ENCODE peak calls at places on chromosomes 13 and 19, in four cellular contexts. B is right atrium auricular region; K is CD8-positive, alpha-beta T cell; G is transverse colon. D is an unnamed sample.

GRCh38 chr19:55857149-55857548 is 20.8 kb downstream of the NLRP4 start:
- DNase-seq in B (no peak), K (no peak), G (no peak), D (no peak)

GRCh38 chr13:29847501-29847983 is 2.9 kb downstream of the UBL3 start:
- DNase-seq in B (no peak), K (peak), G (peak), D (peak)

GRCh38 chr13:79423801-79424642 is 18.0 kb upstream of the RBM26 start:
- DNase-seq in B (no peak), G (no peak), K (no peak), D (peak)

GRCh38 chr13:98927954-98928927 is 49.6 kb downstream of the DOCK9 start:
- DNase-seq in B (peak), G (no peak), K (no peak), D (peak)

GRCh38 chr13:91544723-91545122 is 146.3 kb downstream of the GPC5 start:
- DNase-seq in B (no peak), G (no peak), K (no peak), D (no peak)

GRCh38 chr13:112643759-112644459 is 45.9 kb upstream of the ATP11A start:
- DNase-seq in B (no peak), G (no peak), K (no peak), D (no peak)

GRCh38 chr19:49497047-49497789 is 984 bp downstream of the RPS11 start:
- DNase-seq in G (peak), B (no peak), K (peak), D (peak)

GRCh38 chr13:104450006-104450405 is 1383.8 kb upstream of the SLC10A2 start:
- DNase-seq in G (no peak), K (no peak), B (no peak), D (no peak)

GRCh38 chr19:18346091-18346490 is 5.7 kb downstream of the PGPEP1 start:
- DNase-seq in K (no peak), B (no peak), G (peak), D (peak)

GRCh38 chr13:21538753-21539152 is 65.2 kb downstream of the MICU2 start:
- DNase-seq in K (no peak), B (no peak), G (no peak), D (no peak)

GRCh38 chr13:20495087-20496023 is 30.3 kb downstream of the CRYL1 start:
- DNase-seq in B (peak), G (peak), K (peak), D (peak)

GRCh38 chr19:33311326-33311682 is 9.0 kb upstream of the CEBPA start:
- DNase-seq in K (no peak), G (peak), B (no peak), D (no peak)

GRCh38 chr13:90233933-90234672 is 1113.4 kb upstream of the MIR17HG start:
- DNase-seq in K (no peak), B (no peak), G (no peak), D (no peak)

GRCh38 chr13:19818223-19818842 is 35.6 kb upstream of the PSPC1 start:
- DNase-seq in G (peak), B (no peak), K (peak), D (no peak)

GRCh38 chr13:105721056-105721455 is 814.4 kb downstream of the EFNB2 start:
- DNase-seq in K (no peak), B (no peak), G (no peak), D (peak)

GRCh38 chr13:95784891-95785290 is 108.0 kb downstream of the DNAJC3 start:
- DNase-seq in G (no peak), B (no peak), K (no peak), D (peak)

GRCh38 chr19:35805518-35806102 is 7.0 kb downstream of the PRODH2 start:
- DNase-seq in G (no peak), B (no peak), K (no peak), D (no peak)

GRCh38 chr13:89455741-89456140 is 1784.6 kb downstream of the SLITRK5 start:
- DNase-seq in G (no peak), K (no peak), B (no peak), D (peak)

GRCh38 chr13:27709779-27710178 is 82.5 kb upstream of the GSX1 start:
- DNase-seq in G (no peak), K (no peak), B (no peak), D (no peak)

GRCh38 chr19:36950335-36951119 is 34.4 kb downstream of the ZNF568 start:
- DNase-seq in B (no peak), K (no peak), G (no peak), D (no peak)

GRCh38 chr13:46352810-46353209 is 34.2 kb downstream of the RUBCNL start:
- DNase-seq in K (no peak), B (peak), G (no peak), D (no peak)

GRCh38 chr13:51397262-51397933 is 55.4 kb downstream of the INTS6 start:
- DNase-seq in B (peak), G (peak), K (no peak), D (peak)

GRCh38 chr19:14139944-14140343 is 3.6 kb upstream of the ASF1B start:
- DNase-seq in K (no peak), B (no peak), G (no peak), D (peak)

GRCh38 chr19:46847528-46847927 is 3.1 kb downstream of the AP2S1 start:
- DNase-seq in B (no peak), G (no peak), K (no peak), D (no peak)

GRCh38 chr19:3721131-3721899 is 13.1 kb downstream of the TJP3 start:
- DNase-seq in K (peak), G (peak), B (no peak), D (peak)

GRCh38 chr19:56972291-56972914 is 131.9 kb upstream of the PEG3 start:
- DNase-seq in B (no peak), G (no peak), K (no peak), D (no peak)

GRCh38 chr13:77865588-77865987 is 53.0 kb downstream of the EDNRB start:
- DNase-seq in B (no peak), K (no peak), G (no peak), D (no peak)

GRCh38 chr19:46818812-46819211 is 30.4 kb upstream of the SLC1A5 start:
- DNase-seq in K (no peak), B (no peak), G (no peak), D (peak)

GRCh38 chr13:101289764-101290163 is 126.5 kb downstream of the NALCN start:
- DNase-seq in G (no peak), B (no peak), K (no peak), D (peak)

GRCh38 chr19:23415034-23415433 is 19.8 kb upstream of the ZNF91 start:
- DNase-seq in B (no peak), G (peak), K (no peak), D (no peak)

GRCh38 chr19:35144600-35145436 is 1.8 kb downstream of the FXYD7 start:
- DNase-seq in K (no peak), G (peak), B (no peak), D (peak)

GRCh38 chr19:7596191-7596937 is 701 bp downstream of the CAMSAP3 start:
- DNase-seq in G (peak), K (no peak), B (no peak), D (no peak)

GRCh38 chr19:6590458-6591319 is at the start of gene CD70:
- DNase-seq in G (peak), B (no peak), K (peak), D (peak)

GRCh38 chr13:77417897-77418296 is 91.0 kb upstream of the MYCBP2 start:
- DNase-seq in B (no peak), K (no peak), G (no peak), D (no peak)

GRCh38 chr19:10289836-10290438 is at the start of gene ICAM5:
- DNase-seq in K (no peak), G (peak), B (no peak), D (peak)

GRCh38 chr19:29086646-29087045 is 126.3 kb downstream of the UQCRFS1 start:
- DNase-seq in K (no peak), B (no peak), G (no peak), D (no peak)

GRCh38 chr19:30297969-30298368 is 74.2 kb upstream of the ZNF536 start:
- DNase-seq in K (peak), G (no peak), B (no peak), D (no peak)

GRCh38 chr13:29497137-29497654 is 98.3 kb downstream of the SLC7A1 start:
- DNase-seq in G (peak), K (no peak), B (no peak), D (no peak)

GRCh38 chr19:7865262-7865911 is 8.8 kb downstream of the PRR36 start:
- DNase-seq in B (no peak), G (no peak), K (no peak), D (no peak)

GRCh38 chr13:52846567-52847321 is 1.7 kb downstream of the PCDH8 start:
- DNase-seq in B (no peak), K (no peak), G (peak), D (no peak)
- TF ChIP-seq CTCF in B (peak), K (no peak), G (no peak), D (no peak)

GRCh38 chr19:41445575-41445974 is 2.6 kb downstream of the ERICH4 start:
- DNase-seq in B (peak), K (no peak), G (no peak), D (no peak)

GRCh38 chr19:41443813-41444455 is 978 bp downstream of the ERICH4 start:
- DNase-seq in B (no peak), K (no peak), G (peak), D (no peak)

GRCh38 chr19:41449079-41449864 is 6.3 kb downstream of the ERICH4 start:
- DNase-seq in B (peak), K (peak), G (peak), D (peak)

GRCh38 chr19:41449865-41450178 is 6.9 kb downstream of the ERICH4 start:
- DNase-seq in B (no peak), K (no peak), G (no peak), D (no peak)

GRCh38 chr19:41447732-41448332 is 4.9 kb downstream of the ERICH4 start:
- DNase-seq in K (no peak), G (no peak), B (no peak), D (no peak)
- TF ChIP-seq CTCF in K (no peak), G (no peak), B (no peak), D (no peak)

GRCh38 chr19:1057185-1057857 is 9.6 kb upstream of the ARHGAP45 start:
- DNase-seq in G (no peak), K (no peak), B (no peak), D (peak)

GRCh38 chr19:1054102-1055027 is 12.6 kb upstream of the ARHGAP45 start:
- DNase-seq in G (no peak), B (no peak), K (no peak), D (no peak)

GRCh38 chr19:1055028-1055425 is 11.9 kb upstream of the ARHGAP45 start:
- DNase-seq in B (no peak), K (no peak), G (no peak), D (no peak)

GRCh38 chr19:1058112-1058511 is 8.9 kb upstream of the ARHGAP45 start:
- DNase-seq in K (no peak), G (no peak), B (no peak), D (no peak)

GRCh38 chr19:1055886-1056620 is 10.9 kb upstream of the ARHGAP45 start:
- DNase-seq in K (no peak), G (no peak), B (no peak), D (no peak)
- TF ChIP-seq CTCF in K (no peak), G (no peak), B (no peak), D (no peak)

DNA sequence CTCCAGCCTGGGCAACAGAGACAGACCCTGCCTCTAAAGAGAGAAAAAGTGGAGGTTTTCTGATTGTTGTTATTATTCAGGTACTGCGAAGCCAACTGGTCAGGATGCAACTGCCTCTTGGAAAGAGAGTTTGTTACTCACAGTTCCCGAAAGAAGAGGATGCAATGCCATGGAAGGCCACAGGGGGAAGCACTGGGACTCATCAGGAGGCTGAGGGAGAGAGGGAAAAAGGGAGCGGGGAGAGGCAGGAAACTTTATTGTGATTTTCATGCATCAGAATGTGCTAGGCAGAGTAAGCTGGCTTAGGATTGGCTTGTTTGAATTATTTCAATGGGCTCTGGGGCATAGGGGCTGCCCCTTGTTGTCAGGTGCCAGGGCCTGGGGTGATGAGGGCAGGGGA is 27.6 kb downstream of the MYO9B start:
- DNase-seq in B (no peak), G (peak), K (no peak), D (peak)
- TF ChIP-seq CTCF in B (no peak), G (peak), K (no peak), D (peak)

GRCh38 chr19:19553670-19554069 is 15.6 kb downstream of the CILP2 start:
- DNase-seq in K (no peak), B (no peak), G (no peak), D (no peak)

GRCh38 chr19:19551862-19552192 is 13.8 kb downstream of the CILP2 start:
- DNase-seq in G (no peak), B (no peak), K (no peak), D (no peak)

GRCh38 chr19:19550972-19551861 is 13.2 kb downstream of the CILP2 start:
- DNase-seq in G (no peak), B (no peak), K (no peak), D (no peak)

GRCh38 chr19:19554074-19555023 is 16.3 kb downstream of the CILP2 start:
- DNase-seq in G (peak), B (no peak), K (peak), D (peak)

GRCh38 chr19:19552811-19553210 is 14.7 kb downstream of the CILP2 start:
- DNase-seq in G (peak), B (no peak), K (no peak), D (peak)
- TF ChIP-seq CTCF in G (peak), B (no peak), K (peak), D (peak)

GRCh38 chr19:12838182-12838890 is at the start of gene MAST1:
- DNase-seq in B (no peak), K (peak), G (peak), D (peak)
- TF ChIP-seq CTCF in B (peak), K (peak), G (no peak), D (peak)

DNA sequence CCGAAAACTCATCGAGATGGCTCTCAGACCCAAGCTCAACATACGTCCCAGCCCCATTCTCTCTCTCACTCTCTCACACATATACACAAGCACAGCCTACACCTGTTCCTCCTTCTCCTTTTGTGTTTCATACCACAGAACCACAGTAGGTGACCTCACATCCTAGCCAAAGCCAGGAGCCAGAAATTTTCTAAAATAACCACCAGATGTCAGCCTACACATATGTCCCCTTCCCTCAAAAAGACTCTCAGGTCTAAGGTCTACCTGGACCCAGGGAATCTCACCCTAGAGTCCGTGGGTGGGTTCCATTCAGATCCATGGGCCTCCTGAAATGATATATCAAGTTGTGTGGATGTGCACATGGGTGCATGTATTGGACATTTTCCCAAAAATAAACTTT is 104.2 kb upstream of the IPO5 start:
- DNase-seq in B (no peak), K (no peak), G (no peak), D (peak)
- TF ChIP-seq CTCF in B (no peak), K (no peak), G (no peak), D (peak)

GRCh38 chr19:51807925-51808324 is 13.0 kb downstream of the FPR3 start:
- DNase-seq in B (no peak), K (no peak), G (no peak), D (no peak)

GRCh38 chr19:51809787-51810186 is 14.8 kb downstream of the FPR3 start:
- DNase-seq in B (peak), K (no peak), G (no peak), D (peak)

GRCh38 chr19:51807111-51807701 is 12.2 kb downstream of the FPR3 start:
- DNase-seq in K (no peak), G (peak), B (no peak), D (no peak)

GRCh38 chr19:51810228-51810627 is 15.3 kb downstream of the FPR3 start:
- DNase-seq in K (no peak), B (no peak), G (no peak), D (peak)

DNA sequence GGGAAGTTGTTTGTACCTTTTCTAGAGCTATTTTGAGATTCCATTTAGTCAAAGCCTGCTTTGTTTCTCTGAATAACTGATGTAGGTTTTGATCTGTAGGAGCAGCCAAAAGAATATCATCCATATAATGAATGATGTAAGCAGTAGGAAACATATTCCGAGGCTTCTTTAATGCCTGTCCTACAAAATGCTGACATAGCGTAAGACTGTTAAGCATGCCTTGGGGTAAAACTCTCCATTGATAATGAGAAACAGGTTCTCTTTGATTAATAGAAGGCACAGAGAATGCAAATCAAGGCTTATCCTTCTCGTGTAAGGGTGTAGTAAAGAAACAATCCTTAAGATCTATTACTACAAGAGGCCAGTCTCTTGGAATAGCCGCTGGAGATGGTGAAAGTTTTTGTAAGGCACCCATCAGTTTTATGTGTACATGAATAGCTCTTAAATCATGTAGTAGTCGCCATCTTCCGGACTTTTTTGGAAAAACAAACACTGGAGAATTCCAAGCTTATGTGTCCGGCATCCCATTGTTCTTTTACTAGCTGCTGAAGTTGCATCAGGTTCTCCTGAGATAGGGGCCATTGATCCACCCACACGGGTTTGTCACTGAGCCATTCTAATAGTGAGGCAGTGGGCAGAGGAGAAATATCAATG is 13.5 kb downstream of the FPR3 start:
- DNase-seq in B (no peak), K (no peak), G (no peak), D (peak)
- TF ChIP-seq CTCF in B (no peak), K (no peak), G (no peak), D (peak)

GRCh38 chr13:110306960-110307696 is at the start of the genes COL4A1 and COL4A2:
- DNase-seq in G (peak), B (peak), K (no peak), D (peak)

GRCh38 chr13:110305949-110306339 is 1.0 kb downstream of the COL4A1 start:
- DNase-seq in K (no peak), B (peak), G (no peak), D (peak)

GRCh38 chr13:110307697-110308376 is 753 bp downstream of the COL4A2 start:
- DNase-seq in G (no peak), B (peak), K (no peak), D (peak)

GRCh38 chr13:110305544-110305943 is 1.4 kb downstream of the COL4A1 start:
- DNase-seq in G (no peak), K (no peak), B (no peak), D (no peak)

GRCh38 chr13:110306340-110306959 is 507 bp downstream of the COL4A1 start:
- DNase-seq in B (peak), G (no peak), K (no peak), D (peak)
- TF ChIP-seq CTCF in B (no peak), G (no peak), K (no peak), D (no peak)